ENCODE peak calls at places on chromosomes 11 and 22, in seven cellular contexts. J is sigmoid colon; N is EL; P is COLO829; F is activated naive CD4-positive, alpha-beta T cell treated with anti-CD3 and anti-CD28 coated beads, Interleukin-2, amount 10 ng/mL, durations not matched to agents 7 days and 5 days; R is activated gamma-delta T cell; V is GM04503. W is an unnamed sample.

GRCh38 chr22:49983148-49984042 is 22.8 kb downstream of the PIM3 start:
- DNase-seq in J (no peak), N (no peak), P (no peak), F (no peak), R (no peak), V (no peak), W (no peak)

GRCh38 chr11:71356280-71356876 is 91.8 kb downstream of the DHCR7 start:
- DNase-seq in J (no peak), N (no peak), P (no peak), F (no peak), R (no peak), V (no peak), W (no peak)

GRCh38 chr22:50739279-50739691 is 1.3 kb downstream of the ACR start:
- DNase-seq in J (no peak), N (no peak), P (no peak), F (peak), R (no peak), V (no peak), W (no peak)

GRCh38 chr11:130647371-130647770 is 198.9 kb downstream of the ADAMTS15 start:
- DNase-seq in J (no peak), N (no peak), P (no peak), F (no peak), R (no peak), V (no peak), W (no peak)

GRCh38 chr22:44523981-44524759 is 26.1 kb upstream of the RTL6 start:
- DNase-seq in J (peak), N (peak), P (no peak), F (no peak), R (no peak), V (peak), W (peak)

GRCh38 chr11:111574373-111575230 is 27.6 kb upstream of the SIK2 start:
- DNase-seq in J (no peak), N (peak), P (no peak), F (no peak), R (no peak), V (no peak), W (peak)

GRCh38 chr11:131584694-131585592 is 214.5 kb downstream of the NTM start:
- DNase-seq in J (no peak), N (no peak), P (no peak), F (no peak), R (no peak), V (no peak), W (no peak)

GRCh38 chr22:47899894-47900293 is 1137.4 kb downstream of the TBC1D22A start:
- DNase-seq in J (no peak), N (no peak), P (no peak), F (no peak), R (no peak), V (no peak), W (no peak)

GRCh38 chr11:1766719-1767398 is 3.1 kb upstream of the CTSD start:
- DNase-seq in J (peak), N (no peak), P (no peak), F (peak), R (no peak), V (no peak), W (no peak)

GRCh38 chr22:42522546-42522945 is 3.0 kb upstream of the RRP7A start:
- DNase-seq in J (no peak), N (no peak), P (no peak), F (no peak), R (no peak), V (no peak), W (no peak)

GRCh38 chr11:22582011-22582410 is 43.6 kb downstream of the FANCF start:
- DNase-seq in J (no peak), N (no peak), P (no peak), F (no peak), R (no peak), V (no peak), W (no peak)

GRCh38 chr11:58994171-58994570 is 54.9 kb downstream of the GLYATL1 start:
- DNase-seq in J (no peak), N (no peak), P (no peak), F (no peak), R (no peak), V (no peak), W (no peak)

GRCh38 chr11:13721760-13722159 is 53.3 kb downstream of the FAR1 start:
- DNase-seq in J (no peak), N (peak), P (peak), F (no peak), R (no peak), V (no peak), W (no peak)

GRCh38 chr11:69950120-69950519 is 128.0 kb upstream of the ANO1 start:
- DNase-seq in J (no peak), N (peak), P (peak), F (peak), R (no peak), V (no peak), W (peak)

GRCh38 chr22:48918585-48919186 is 909.0 kb downstream of the BRD1 start:
- DNase-seq in J (peak), N (no peak), P (no peak), F (no peak), R (no peak), V (no peak), W (no peak)

GRCh38 chr22:36385491-36386350 is 2.0 kb downstream of the MYH9 start:
- DNase-seq in J (peak), N (peak), P (peak), F (peak), R (no peak), V (no peak), W (peak)

GRCh38 chr22:36068776-36069344 is 40.2 kb upstream of the RBFOX2 start:
- DNase-seq in J (no peak), N (no peak), P (no peak), F (no peak), R (no peak), V (no peak), W (no peak)

GRCh38 chr11:7098235-7098832 is 9.5 kb downstream of the RBMXL2 start:
- DNase-seq in J (no peak), N (peak), P (peak), F (no peak), R (no peak), V (peak), W (peak)

GRCh38 chr22:31082606-31083376 is 1.7 kb downstream of the SMTN start:
- DNase-seq in J (peak), N (peak), P (peak), F (peak), R (no peak), V (no peak), W (peak)

GRCh38 chr22:38208549-38209097 is 6.8 kb downstream of the MAFF start:
- DNase-seq in J (no peak), N (no peak), P (no peak), F (no peak), R (no peak), V (no peak), W (no peak)

GRCh38 chr22:36373258-36373579 is 14.5 kb downstream of the MYH9 start:
- DNase-seq in J (no peak), N (no peak), P (no peak), F (no peak), R (no peak), V (no peak), W (no peak)

GRCh38 chr11:104443387-104443786 is 279.4 kb upstream of the PDGFD start:
- DNase-seq in J (no peak), N (no peak), P (no peak), F (no peak), R (no peak), V (no peak), W (no peak)

GRCh38 chr11:130313383-130314183 is 1.1 kb downstream of the ZBTB44 start:
- DNase-seq in J (no peak), N (peak), P (no peak), F (no peak), R (no peak), V (no peak), W (no peak)

GRCh38 chr11:119880873-119881272 is 151.9 kb upstream of the NECTIN1 start:
- DNase-seq in J (no peak), N (no peak), P (no peak), F (no peak), R (no peak), V (no peak), W (no peak)

GRCh38 chr22:17829691-17830040 is 55.4 kb upstream of the BID start:
- DNase-seq in J (no peak), N (no peak), P (no peak), F (no peak), R (no peak), V (no peak), W (no peak)

GRCh38 chr11:111525456-111525855 is 10.9 kb downstream of the HOATZ start:
- DNase-seq in J (no peak), N (no peak), P (no peak), F (no peak), R (no peak), V (no peak), W (no peak)

GRCh38 chr22:17057959-17058814 is 26.6 kb upstream of the IL17RA start:
- DNase-seq in J (peak), N (peak), P (peak), F (peak), R (no peak), V (peak), W (peak)

GRCh38 chr11:104106136-104106754 is 57.7 kb downstream of the PDGFD start:
- DNase-seq in J (no peak), N (peak), P (no peak), F (no peak), R (no peak), V (peak), W (no peak)

GRCh38 chr11:16891170-16891569 is 123.0 kb downstream of the PLEKHA7 start:
- DNase-seq in J (no peak), N (peak), P (no peak), F (no peak), R (no peak), V (no peak), W (no peak)

GRCh38 chr11:86244063-86244521 is 461 bp upstream of the EED start:
- DNase-seq in J (peak), N (peak), P (peak), F (peak), R (peak), V (no peak), W (peak)

GRCh38 chr11:66649903-66650302 is 11.4 kb downstream of the RBM4 start:
- DNase-seq in J (no peak), N (no peak), P (no peak), F (no peak), R (no peak), V (no peak), W (no peak)

GRCh38 chr11:28038775-28039174 is 69.2 kb downstream of the KIF18A start:
- DNase-seq in J (no peak), N (no peak), P (no peak), F (no peak), R (no peak), V (no peak), W (no peak)

GRCh38 chr22:19882446-19883381 is 28.0 kb upstream of the GNB1L start:
- DNase-seq in J (peak), N (no peak), P (no peak), F (no peak), R (no peak), V (no peak), W (no peak)

GRCh38 chr11:34632105-34632780 is 11.3 kb downstream of the EHF start:
- DNase-seq in J (no peak), N (no peak), P (peak), F (no peak), R (no peak), V (no peak), W (no peak)

GRCh38 chr22:41488076-41488475 is 19.2 kb downstream of the ACO2 start:
- DNase-seq in J (no peak), N (no peak), P (no peak), F (no peak), R (no peak), V (no peak), W (no peak)

GRCh38 chr11:44811841-44812448 is 85.2 kb downstream of the TSPAN18 start:
- DNase-seq in J (no peak), N (no peak), P (no peak), F (no peak), R (no peak), V (no peak), W (no peak)

GRCh38 chr11:34271727-34272126 is 86.1 kb downstream of the ABTB2 start:
- DNase-seq in J (no peak), N (no peak), P (no peak), F (no peak), R (no peak), V (no peak), W (no peak)

GRCh38 chr11:95764267-95764898 is 25.2 kb downstream of the FAM76B start:
- DNase-seq in J (no peak), N (peak), P (peak), F (no peak), R (no peak), V (peak), W (peak)

W was measured in RPMI7951.